ENCODE peak calls at places on chromosomes 12 and 14, in ten cellular contexts. Z is NCI-H748 treated with DMSO at 0.1 percent for 48 hours; I is activated naive CD4-positive, alpha-beta T cell treated with anti-CD3 and anti-CD28 coated beads, Interleukin-2, amount 50 U/mL, for 16 hours; Y is OCI-M1; O is DMS53; G is bronchial epithelial cell; N is endothelial cell; U is CD8-positive, alpha-beta memory T cell; V is neural crest cell; W is posterior cingulate gyrus. D is an unnamed sample.
A peak's percentile ranks its signal among the peaks of the same experiment; 100 is the strongest.

GRCh38 chr14:57492859-57493258 is 798 bp downstream of the CCDC198 start:
- DNase-seq in N (no peak), O (peak; percentile 57), Y (no peak), G (peak; percentile 54), V (no peak), Z (no peak), W (no peak), U (no peak), I (no peak), D (no peak)

GRCh38 chr12:50187084-50187900 is 20.1 kb upstream of the CERS5 start:
- DNase-seq in W (no peak), G (no peak), O (no peak), V (no peak), U (no peak), N (no peak), I (no peak), Z (no peak), Y (no peak), D (no peak)

GRCh38 chr14:105999361-106000028 is 473.1 kb downstream of the TMEM121 start:
- DNase-seq in V (peak; percentile 1), I (peak; percentile 87), Z (no peak), W (no peak), G (no peak), Y (peak; percentile 65), O (peak; percentile 68), U (peak; percentile 63), N (no peak), D (no peak)

GRCh38 chr14:69620211-69620611 is 8.8 kb downstream of the SUSD6 start:
- DNase-seq in U (no peak), I (no peak), Z (no peak), V (no peak), W (no peak), N (no peak), G (peak; percentile 33), O (no peak), Y (peak; percentile 26), D (no peak)

GRCh38 chr14:93017341-93017797 is 94.4 kb downstream of the CHGA start:
- DNase-seq in O (no peak), U (no peak), Y (no peak), V (no peak), W (no peak), Z (no peak), I (no peak), G (no peak), N (no peak), D (no peak)

GRCh38 chr12:41205070-41205715 is 17.1 kb downstream of the PDZRN4 start:
- DNase-seq in Z (no peak), G (no peak), O (peak; percentile 44), V (no peak), W (no peak), N (no peak), U (no peak), I (no peak), Y (peak; percentile 79), D (no peak)

GRCh38 chr12:86148612-86149011 is 107.6 kb downstream of the MGAT4C start:
- DNase-seq in Y (no peak), Z (no peak), O (no peak), U (no peak), W (no peak), I (no peak), V (no peak), N (no peak), G (peak; percentile 50), D (no peak)

GRCh38 chr12:10719482-10719881 is 3.6 kb downstream of the YBX3 start:
- DNase-seq in Y (no peak), G (peak; percentile 73), O (no peak), V (no peak), Z (no peak), U (no peak), N (no peak), I (no peak), W (no peak), D (no peak)

GRCh38 chr14:64035143-64035542 is 182.3 kb downstream of the SYNE2 start:
- DNase-seq in N (no peak), U (no peak), O (no peak), Z (no peak), V (no peak), G (no peak), Y (no peak), I (no peak), W (no peak), D (no peak)

GRCh38 chr12:2354151-2354991 is 301.6 kb downstream of the CACNA1C start:
- DNase-seq in U (no peak), Z (no peak), G (no peak), O (no peak), W (peak; percentile 89), Y (no peak), I (no peak), N (no peak), V (no peak), D (no peak)

GRCh38 chr14:89366580-89367448 is 50.2 kb downstream of the FOXN3 start:
- DNase-seq in W (no peak), V (no peak), Y (no peak), U (no peak), Z (no peak), N (no peak), O (no peak), I (no peak), G (no peak), D (peak; percentile 16)

GRCh38 chr12:79983492-79983891 is 48.6 kb upstream of the PPP1R12A start:
- DNase-seq in W (no peak), V (no peak), Y (no peak), G (peak; percentile 9), O (no peak), N (no peak), I (no peak), Z (no peak), U (no peak), D (no peak)

GRCh38 chr14:29937116-29937515 is 9.5 kb upstream of the PRKD1 start:
- DNase-seq in N (no peak), O (no peak), G (peak; percentile 76), Y (no peak), V (no peak), Z (peak; percentile 26), U (no peak), I (no peak), W (no peak), D (no peak)

GRCh38 chr12:54258286-54258685 is 21.6 kb downstream of the CBX5 start:
- DNase-seq in O (peak; percentile 30), I (no peak), V (no peak), Z (no peak), Y (no peak), G (no peak), U (no peak), W (no peak), N (no peak), D (no peak)

GRCh38 chr12:12032260-12032761 is 38.4 kb upstream of the BCL2L14 start:
- DNase-seq in V (no peak), O (peak; percentile 56), U (no peak), I (no peak), N (no peak), W (peak; percentile 84), G (no peak), Y (no peak), Z (no peak), D (no peak)

GRCh38 chr12:121170581-121171260 is 38.0 kb downstream of the P2RX7 start:
- DNase-seq in G (peak; percentile 19), U (no peak), V (no peak), Z (no peak), W (no peak), O (no peak), N (no peak), Y (no peak), I (no peak), D (no peak)